ENCODE peak calls at places on chromosomes 12 and 14, in ten cellular contexts. One of them, this sample, is unnamed.

GRCh38 chr12:112160611-112161010 is 35.3 kb downstream of the TRAFD1 start:
- DNase-seq in GM23338: no peak
- DNase-seq in left ventricle myocardium inferior: no peak
- DNase-seq in PC-3: no peak
- DNase-seq in ovary: no peak
- DNase-seq in ascending aorta: no peak
- DNase-seq in small intestine: no peak
- DNase-seq in mammary epithelial cell: no peak
- DNase-seq in A549: no peak
- DNase-seq in HL-60: no peak
- DNase-seq in this sample: no peak

GRCh38 chr12:93855265-93855664 is 178.1 kb downstream of the CRADD start:
- DNase-seq in PC-3: no peak
- DNase-seq in left ventricle myocardium inferior: no peak
- DNase-seq in ascending aorta: no peak
- DNase-seq in ovary: no peak
- DNase-seq in HL-60: no peak
- DNase-seq in GM23338: no peak
- DNase-seq in A549: no peak
- DNase-seq in small intestine: no peak
- DNase-seq in mammary epithelial cell: no peak
- DNase-seq in this sample: no peak

GRCh38 chr12:27534060-27534764 is 10.2 kb downstream of the PPFIBP1 start:
- DNase-seq in left ventricle myocardium inferior: no peak
- DNase-seq in ascending aorta: no peak
- DNase-seq in A549: no peak
- DNase-seq in PC-3: no peak
- DNase-seq in ovary: no peak
- DNase-seq in HL-60: no peak
- DNase-seq in mammary epithelial cell: no peak
- DNase-seq in small intestine: no peak
- DNase-seq in GM23338: no peak
- DNase-seq in this sample: no peak

GRCh38 chr12:126747530-126748149 is 1519.3 kb upstream of the TMEM132C start:
- DNase-seq in mammary epithelial cell: no peak
- DNase-seq in GM23338: peak
- DNase-seq in A549: peak
- DNase-seq in ovary: no peak
- DNase-seq in small intestine: peak
- DNase-seq in left ventricle myocardium inferior: peak
- DNase-seq in PC-3: peak
- DNase-seq in HL-60: peak
- DNase-seq in ascending aorta: no peak
- DNase-seq in this sample: peak

GRCh38 chr14:101195309-101195724 is 291.8 kb upstream of the RTL1 start:
- DNase-seq in PC-3: no peak
- DNase-seq in A549: no peak
- DNase-seq in HL-60: no peak
- DNase-seq in ascending aorta: no peak
- DNase-seq in GM23338: no peak
- DNase-seq in mammary epithelial cell: no peak
- DNase-seq in small intestine: no peak
- DNase-seq in ovary: peak
- DNase-seq in left ventricle myocardium inferior: no peak
- DNase-seq in this sample: no peak

GRCh38 chr12:10369557-10370150 is 20.2 kb downstream of the KLRK1 start:
- DNase-seq in HL-60: no peak
- DNase-seq in left ventricle myocardium inferior: no peak
- DNase-seq in small intestine: no peak
- DNase-seq in GM23338: no peak
- DNase-seq in PC-3: no peak
- DNase-seq in mammary epithelial cell: no peak
- DNase-seq in ovary: no peak
- DNase-seq in A549: no peak
- DNase-seq in ascending aorta: no peak
- DNase-seq in this sample: no peak

GRCh38 chr12:27083861-27084271 is 1.5 kb upstream of the C12orf71 start:
- DNase-seq in PC-3: no peak
- DNase-seq in mammary epithelial cell: peak
- DNase-seq in ovary: no peak
- DNase-seq in HL-60: no peak
- DNase-seq in A549: no peak
- DNase-seq in ascending aorta: no peak
- DNase-seq in GM23338: peak
- DNase-seq in left ventricle myocardium inferior: no peak
- DNase-seq in small intestine: no peak
- DNase-seq in this sample: no peak

GRCh38 chr14:33287204-33287603 is 348.5 kb downstream of the NPAS3 start:
- DNase-seq in mammary epithelial cell: no peak
- DNase-seq in left ventricle myocardium inferior: no peak
- DNase-seq in small intestine: no peak
- DNase-seq in HL-60: no peak
- DNase-seq in A549: no peak
- DNase-seq in GM23338: no peak
- DNase-seq in PC-3: peak
- DNase-seq in ascending aorta: no peak
- DNase-seq in ovary: no peak
- DNase-seq in this sample: no peak

GRCh38 chr14:20757963-20758362 is 10.2 kb upstream of the EDDM3B start:
- DNase-seq in GM23338: peak
- DNase-seq in ovary: no peak
- DNase-seq in ascending aorta: no peak
- DNase-seq in left ventricle myocardium inferior: no peak
- DNase-seq in PC-3: no peak
- DNase-seq in A549: no peak
- DNase-seq in HL-60: peak
- DNase-seq in mammary epithelial cell: no peak
- DNase-seq in small intestine: peak
- DNase-seq in this sample: no peak

GRCh38 chr14:35934499-35934898 is 108.4 kb downstream of the BRMS1L start:
- DNase-seq in small intestine: no peak
- DNase-seq in mammary epithelial cell: no peak
- DNase-seq in A549: no peak
- DNase-seq in PC-3: no peak
- DNase-seq in HL-60: no peak
- DNase-seq in ovary: no peak
- DNase-seq in GM23338: no peak
- DNase-seq in ascending aorta: no peak
- DNase-seq in left ventricle myocardium inferior: no peak
- DNase-seq in this sample: no peak

GRCh38 chr12:15707516-15708199 is 81.5 kb downstream of the EPS8 start:
- DNase-seq in A549: no peak
- DNase-seq in GM23338: no peak
- DNase-seq in mammary epithelial cell: no peak
- DNase-seq in small intestine: no peak
- DNase-seq in PC-3: no peak
- DNase-seq in left ventricle myocardium inferior: no peak
- DNase-seq in ascending aorta: no peak
- DNase-seq in HL-60: no peak
- DNase-seq in ovary: no peak
- DNase-seq in this sample: no peak

GRCh38 chr12:132795847-132796246 is 32.8 kb downstream of the GOLGA3 start:
- DNase-seq in HL-60: no peak
- DNase-seq in A549: no peak
- DNase-seq in PC-3: no peak
- DNase-seq in left ventricle myocardium inferior: no peak
- DNase-seq in GM23338: no peak
- DNase-seq in mammary epithelial cell: no peak
- DNase-seq in ovary: no peak
- DNase-seq in small intestine: no peak
- DNase-seq in ascending aorta: no peak
- DNase-seq in this sample: no peak

GRCh38 chr12:106246891-106247730 is 709 bp downstream of the CKAP4 start:
- DNase-seq in left ventricle myocardium inferior: peak
- DNase-seq in small intestine: peak
- DNase-seq in PC-3: peak
- DNase-seq in ascending aorta: no peak
- DNase-seq in ovary: peak
- DNase-seq in A549: peak
- DNase-seq in mammary epithelial cell: peak
- DNase-seq in HL-60: peak
- DNase-seq in GM23338: peak
- DNase-seq in this sample: peak

GRCh38 chr14:35419429-35419841 is 14.9 kb upstream of the NFKBIA start:
- DNase-seq in mammary epithelial cell: no peak
- DNase-seq in ovary: no peak
- DNase-seq in ascending aorta: no peak
- DNase-seq in A549: no peak
- DNase-seq in small intestine: no peak
- DNase-seq in PC-3: peak
- DNase-seq in HL-60: no peak
- DNase-seq in left ventricle myocardium inferior: no peak
- DNase-seq in GM23338: no peak
- DNase-seq in this sample: no peak

GRCh38 chr12:69497308-69498026 is 27.3 kb downstream of the FRS2 start:
- DNase-seq in left ventricle myocardium inferior: no peak
- DNase-seq in A549: no peak
- DNase-seq in small intestine: peak
- DNase-seq in ascending aorta: no peak
- DNase-seq in GM23338: no peak
- DNase-seq in PC-3: no peak
- DNase-seq in ovary: no peak
- DNase-seq in mammary epithelial cell: no peak
- DNase-seq in HL-60: peak
- DNase-seq in this sample: no peak

GRCh38 chr12:69501154-69501895 is 31.1 kb downstream of the FRS2 start:
- DNase-seq in left ventricle myocardium inferior: no peak
- DNase-seq in ascending aorta: no peak
- DNase-seq in A549: no peak
- DNase-seq in PC-3: peak
- DNase-seq in mammary epithelial cell: peak
- DNase-seq in small intestine: no peak
- DNase-seq in HL-60: no peak
- DNase-seq in GM23338: no peak
- DNase-seq in ovary: no peak
- DNase-seq in this sample: no peak

GRCh38 chr12:69502342-69503081 is 32.3 kb downstream of the FRS2 start:
- DNase-seq in PC-3: peak
- DNase-seq in small intestine: no peak
- DNase-seq in A549: no peak
- DNase-seq in GM23338: no peak
- DNase-seq in left ventricle myocardium inferior: no peak
- DNase-seq in ascending aorta: no peak
- DNase-seq in mammary epithelial cell: peak
- DNase-seq in HL-60: no peak
- DNase-seq in ovary: no peak
- DNase-seq in this sample: no peak

GRCh38 chr12:69495071-69495470 is 24.9 kb downstream of the FRS2 start:
- DNase-seq in small intestine: no peak
- DNase-seq in ovary: no peak
- DNase-seq in left ventricle myocardium inferior: no peak
- DNase-seq in mammary epithelial cell: no peak
- DNase-seq in A549: no peak
- DNase-seq in HL-60: no peak
- DNase-seq in ascending aorta: no peak
- DNase-seq in GM23338: no peak
- DNase-seq in PC-3: no peak
- DNase-seq in this sample: no peak

DNA sequence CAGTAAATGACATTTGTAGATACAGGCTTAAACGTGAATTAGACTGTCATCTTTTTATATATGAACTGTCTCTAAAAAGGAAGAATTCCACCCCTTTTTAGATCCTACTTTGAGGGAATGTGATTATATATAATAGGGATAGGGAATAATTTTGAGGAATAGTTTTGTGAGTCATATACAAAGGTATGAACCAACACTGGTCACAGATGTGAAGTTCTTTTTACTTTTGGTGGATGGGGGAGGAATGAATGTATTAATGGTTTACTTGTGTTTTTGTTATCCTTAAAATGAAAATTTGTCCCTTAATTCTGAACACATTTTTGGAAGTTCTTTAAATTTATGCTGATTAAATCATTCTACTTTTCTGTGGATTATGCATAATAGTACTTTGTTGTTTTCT is 30.4 kb downstream of the FRS2 start:
- DNase-seq in A549: no peak
- DNase-seq in small intestine: no peak
- DNase-seq in left ventricle myocardium inferior: no peak
- DNase-seq in ovary: no peak
- DNase-seq in GM23338: no peak
- DNase-seq in mammary epithelial cell: no peak
- DNase-seq in PC-3: peak
- DNase-seq in ascending aorta: no peak
- DNase-seq in HL-60: no peak
- DNase-seq in this sample: no peak
- H3K4me3 ChIP-seq in A549: no peak
- H3K4me3 ChIP-seq in small intestine: no peak
- H3K4me3 ChIP-seq in left ventricle myocardium inferior: no peak
- H3K4me3 ChIP-seq in ovary: no peak
- H3K4me3 ChIP-seq in GM23338: no peak
- H3K4me3 ChIP-seq in mammary epithelial cell: peak
- H3K4me3 ChIP-seq in PC-3: peak
- H3K4me3 ChIP-seq in ascending aorta: no peak
- H3K4me3 ChIP-seq in HL-60: no peak
- H3K4me3 ChIP-seq in this sample: no peak

DNA sequence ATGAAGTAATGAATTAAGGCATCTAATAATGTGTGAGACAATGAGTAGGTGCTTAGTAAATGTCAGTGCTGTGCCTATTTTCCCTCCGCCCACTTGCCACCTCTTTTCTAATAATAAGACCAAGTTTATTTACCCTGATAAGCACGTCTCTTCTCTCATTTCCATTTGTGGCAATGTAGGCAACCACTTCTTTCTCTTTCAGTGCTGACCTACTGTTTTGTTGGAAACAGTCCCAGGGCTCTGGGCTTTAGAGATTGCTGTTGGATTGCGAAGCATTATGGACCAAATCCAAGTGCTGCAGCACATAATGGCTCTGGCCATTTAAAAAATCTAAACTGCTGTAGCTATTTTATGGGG is 141.3 kb upstream of the PLEKHG7 start:
- DNase-seq in A549: no peak
- DNase-seq in GM23338: no peak
- DNase-seq in ascending aorta: peak
- DNase-seq in ovary: no peak
- DNase-seq in HL-60: no peak
- DNase-seq in small intestine: peak
- DNase-seq in PC-3: no peak
- DNase-seq in mammary epithelial cell: peak
- DNase-seq in left ventricle myocardium inferior: no peak
- DNase-seq in this sample: peak
- H3K27ac ChIP-seq in A549: peak
- H3K27ac ChIP-seq in GM23338: no peak
- H3K27ac ChIP-seq in ascending aorta: peak
- H3K27ac ChIP-seq in ovary: peak
- H3K27ac ChIP-seq in HL-60: no peak
- H3K27ac ChIP-seq in small intestine: no peak
- H3K27ac ChIP-seq in PC-3: no peak
- H3K27ac ChIP-seq in mammary epithelial cell: no peak
- H3K27ac ChIP-seq in left ventricle myocardium inferior: peak
- H3K27ac ChIP-seq in this sample: peak

GRCh38 chr14:54570651-54571415 is 3.9 kb downstream of the SAMD4A start:
- DNase-seq in small intestine: peak
- DNase-seq in ovary: no peak
- DNase-seq in left ventricle myocardium inferior: no peak
- DNase-seq in ascending aorta: no peak
- DNase-seq in mammary epithelial cell: peak
- DNase-seq in PC-3: peak
- DNase-seq in HL-60: no peak
- DNase-seq in GM23338: no peak
- DNase-seq in A549: no peak
- DNase-seq in this sample: no peak
- H3K4me3 ChIP-seq in small intestine: no peak
- H3K4me3 ChIP-seq in ovary: no peak
- H3K4me3 ChIP-seq in left ventricle myocardium inferior: peak
- H3K4me3 ChIP-seq in ascending aorta: peak
- H3K4me3 ChIP-seq in mammary epithelial cell: peak
- H3K4me3 ChIP-seq in PC-3: peak
- H3K4me3 ChIP-seq in HL-60: no peak
- H3K4me3 ChIP-seq in GM23338: no peak
- H3K4me3 ChIP-seq in A549: no peak
- H3K4me3 ChIP-seq in this sample: no peak

GRCh38 chr14:71566276-71566675 is 366.0 kb upstream of the RGS6 start:
- DNase-seq in ascending aorta: no peak
- DNase-seq in small intestine: peak
- DNase-seq in A549: no peak
- DNase-seq in HL-60: no peak
- DNase-seq in GM23338: no peak
- DNase-seq in ovary: no peak
- DNase-seq in PC-3: no peak
- DNase-seq in left ventricle myocardium inferior: no peak
- DNase-seq in mammary epithelial cell: no peak
- DNase-seq in this sample: no peak
- H3K27ac ChIP-seq in ascending aorta: no peak
- H3K27ac ChIP-seq in small intestine: no peak
- H3K27ac ChIP-seq in A549: no peak
- H3K27ac ChIP-seq in HL-60: no peak
- H3K27ac ChIP-seq in GM23338: no peak
- H3K27ac ChIP-seq in ovary: no peak
- H3K27ac ChIP-seq in PC-3: no peak
- H3K27ac ChIP-seq in left ventricle myocardium inferior: no peak
- H3K27ac ChIP-seq in mammary epithelial cell: no peak
- H3K27ac ChIP-seq in this sample: no peak